ENCODE peak calls at places on chromosomes 12 and 14, in four cellular contexts. C, F, A and U are unnamed samples.

GRCh38 chr14:59336078-59336477 is 129.1 kb downstream of the GPR135 start:
- DNase-seq in F (no peak), A (no peak), C (no peak), U (no peak)

GRCh38 chr14:47057364-47057763 is 405.8 kb upstream of the RPL10L start:
- DNase-seq in A (no peak), C (no peak), F (no peak), U (no peak)

GRCh38 chr12:1246637-1247036 is 255.6 kb downstream of the ERC1 start:
- DNase-seq in A (no peak), F (no peak), C (no peak), U (no peak)

GRCh38 chr14:57189070-57189469 is 79.6 kb downstream of the EXOC5 start:
- DNase-seq in A (peak), C (no peak), F (peak), U (no peak)

GRCh38 chr12:132253698-132254480 is 75.5 kb downstream of the GALNT9 start:
- DNase-seq in A (no peak), C (no peak), F (no peak), U (no peak)

GRCh38 chr12:53204351-53204750 is 2.7 kb downstream of the ITGB7 start:
- DNase-seq in A (no peak), C (no peak), F (no peak), U (no peak)

GRCh38 chr12:126193190-126193589 is 1128.0 kb downstream of the AACS start:
- DNase-seq in A (no peak), F (no peak), C (no peak), U (no peak)

GRCh38 chr12:5988088-5988487 is 43.0 kb upstream of the ANO2 start:
- DNase-seq in C (no peak), A (no peak), F (no peak), U (no peak)

GRCh38 chr12:29238822-29239291 is 89.8 kb downstream of the FAR2 start:
- DNase-seq in C (no peak), F (no peak), A (peak), U (no peak)

GRCh38 chr12:68175566-68176033 is 16.1 kb upstream of the IFNG start:
- DNase-seq in A (no peak), C (no peak), F (no peak), U (peak)

GRCh38 chr12:24948452-24948815 is 467 bp downstream of the BCAT1 start:
- DNase-seq in C (peak), A (peak), F (peak), U (peak)

GRCh38 chr12:43758247-43758727 is 303 bp downstream of the PUS7L start:
- DNase-seq in F (peak), C (peak), A (peak), U (peak)

GRCh38 chr14:104871145-104871655 is 6.1 kb downstream of the CEP170B start:
- DNase-seq in F (no peak), A (no peak), C (no peak), U (no peak)

GRCh38 chr12:126404293-126404851 is 1339.1 kb downstream of the AACS start:
- DNase-seq in A (no peak), C (no peak), F (no peak), U (no peak)

GRCh38 chr14:94018308-94018707 is 7.8 kb upstream of the OTUB2 start:
- DNase-seq in F (no peak), C (no peak), A (no peak), U (no peak)

GRCh38 chr12:98126637-98127335 is 388.6 kb upstream of the TMPO start:
- DNase-seq in A (no peak), F (no peak), C (no peak), U (no peak)

GRCh38 chr12:67968316-67968715 is 20.9 kb upstream of the IFNG-AS1 start:
- DNase-seq in F (no peak), A (no peak), C (no peak), U (no peak)

GRCh38 chr12:8065991-8066594 is at the start of gene C3AR1:
- DNase-seq in F (no peak), C (no peak), A (peak), U (no peak)

GRCh38 chr12:50050410-50051280 is 6.8 kb upstream of the ASIC1 start:
- DNase-seq in C (peak), F (no peak), A (peak), U (no peak)

GRCh38 chr12:77648716-77649115 is 182.0 kb upstream of the NAV3 start:
- DNase-seq in C (no peak), F (no peak), A (no peak), U (no peak)

GRCh38 chr14:89091781-89092180 is 267.3 kb downstream of the TTC8 start:
- DNase-seq in F (no peak), C (no peak), A (no peak), U (no peak)

GRCh38 chr12:32874083-32874482 is 22.5 kb downstream of the PKP2 start:
- DNase-seq in C (no peak), F (no peak), A (no peak), U (no peak)

GRCh38 chr14:69270795-69271708 is 11.1 kb downstream of the GALNT16 start:
- DNase-seq in C (no peak), A (peak), F (no peak), U (no peak)

GRCh38 chr12:112837629-112838191 is 46.2 kb downstream of the RPH3A start:
- DNase-seq in F (peak), A (peak), C (no peak), U (no peak)

GRCh38 chr14:69424139-69424923 is 25.8 kb downstream of the SLC39A9 start:
- DNase-seq in F (no peak), C (no peak), A (peak), U (no peak)

GRCh38 chr12:98653866-98654493 is 8.9 kb downstream of the APAF1 start:
- DNase-seq in C (peak), A (peak), F (peak), U (no peak)

GRCh38 chr12:123576611-123577010 is 7.7 kb upstream of the TMED2 start:
- DNase-seq in A (peak), C (no peak), F (no peak), U (no peak)

GRCh38 chr12:123572391-123572790 is 12.0 kb upstream of the TMED2 start:
- DNase-seq in A (no peak), F (no peak), C (no peak), U (no peak)

GRCh38 chr12:123573870-123574269 is 10.5 kb upstream of the TMED2 start:
- DNase-seq in F (no peak), C (no peak), A (no peak), U (no peak)

DNA sequence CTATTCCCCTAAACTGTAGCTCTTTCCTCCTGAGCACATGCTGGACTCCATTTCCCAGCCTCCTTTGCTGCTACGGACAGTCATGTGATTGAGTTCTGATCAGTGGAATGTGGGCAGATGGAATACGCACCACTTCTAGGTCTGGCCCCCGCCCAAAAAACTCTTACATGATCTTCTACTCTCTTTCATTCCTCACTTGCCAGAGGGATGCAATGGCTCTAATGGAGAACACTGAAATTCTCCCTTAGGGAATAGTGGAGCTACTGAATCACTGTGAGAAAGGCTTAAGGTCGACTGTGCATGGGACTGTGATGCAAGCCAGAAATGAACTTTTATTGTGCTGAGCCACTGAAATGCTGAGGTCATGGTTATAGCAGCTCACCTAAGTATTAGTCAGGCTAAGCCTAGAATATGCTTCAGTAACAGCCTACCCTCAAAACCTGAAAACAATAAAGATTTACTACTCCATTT is 13.0 kb upstream of the TMED2 start:
- DNase-seq in C (peak), F (peak), A (peak), U (no peak)
- TF ChIP-seq ELK1 in C (no peak), F (no peak), A (no peak), U (no peak)

DNA sequence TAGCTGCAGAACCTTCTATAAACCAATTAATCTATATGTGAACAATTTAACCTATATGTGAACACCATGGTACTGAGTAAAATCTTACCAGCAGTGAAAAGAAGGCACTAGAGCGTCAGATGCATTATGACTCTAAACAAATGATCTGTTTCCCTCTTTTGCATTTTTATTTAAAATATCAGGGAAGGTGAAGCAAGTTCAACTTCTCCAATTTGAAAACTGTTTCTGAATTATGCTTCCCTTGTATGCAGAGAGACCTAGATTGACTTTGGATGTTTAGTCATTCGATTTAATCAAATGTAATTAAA is 80.9 kb downstream of the DAD1 start:
- DNase-seq in A (no peak), C (no peak), F (no peak), U (no peak)
- H3K4me3 ChIP-seq in A (no peak), C (no peak), F (no peak), U (peak)

DNA sequence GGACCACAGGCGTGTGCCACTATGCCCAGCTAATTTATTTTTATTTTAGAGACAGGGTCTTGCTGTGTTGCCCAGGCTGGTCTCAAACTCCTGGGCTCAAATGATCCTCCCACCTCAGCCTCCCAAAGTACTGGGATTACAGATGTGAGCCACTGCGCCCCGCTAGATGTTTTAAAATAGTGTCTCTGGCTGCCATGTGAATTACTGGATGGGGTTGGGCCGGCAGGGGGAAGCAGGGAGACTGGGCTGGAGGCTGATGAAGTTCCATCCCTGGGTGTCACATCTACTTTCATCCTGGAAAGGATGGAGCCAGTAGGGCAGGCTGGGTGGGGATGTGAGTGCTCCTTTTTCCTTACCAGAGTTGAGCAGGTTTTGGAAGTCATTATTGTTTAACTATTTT is 46.1 kb downstream of the DNAH10 start:
- DNase-seq in A (peak), F (peak), C (peak), U (no peak)
- TF ChIP-seq ELK1 in A (no peak), F (no peak), C (no peak), U (no peak)

GRCh38 chr14:64878775-64879634 is 702 bp downstream of the SPTB start:
- DNase-seq in A (no peak), F (peak), C (peak), U (no peak)
- H3K4me3 ChIP-seq in A (no peak), F (peak), C (peak), U (peak)

DNA sequence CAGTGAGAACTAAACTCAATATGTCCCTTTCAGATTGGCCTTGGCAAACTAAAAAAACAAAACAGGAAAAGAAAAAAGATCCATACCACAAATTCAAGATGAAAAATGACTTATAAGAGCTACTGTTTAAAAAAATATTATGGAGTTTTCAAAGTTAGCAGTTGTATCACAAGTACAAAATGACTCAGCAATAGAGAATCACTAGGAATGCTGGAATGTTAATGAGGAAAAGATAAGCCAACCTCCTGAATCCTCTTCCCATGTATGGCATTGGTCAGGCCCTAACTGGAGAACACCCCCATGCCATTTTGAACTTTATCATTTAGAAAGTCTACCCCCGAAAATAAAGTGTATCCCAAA is 62.2 kb downstream of the PPP1R36 start:
- DNase-seq in A (peak), C (no peak), F (peak), U (no peak)
- TF ChIP-seq ELK1 in A (no peak), C (no peak), F (no peak), U (no peak)

GRCh38 chr12:9123741-9124140 is 8.0 kb upstream of the A2M start:
- DNase-seq in A (no peak), C (no peak), F (no peak), U (no peak)
- H3K4me3 ChIP-seq in A (no peak), C (no peak), F (no peak), U (no peak)

GRCh38 chr14:61103541-61104339 is 122.7 kb downstream of the SLC38A6 start:
- DNase-seq in C (peak), F (peak), A (peak), U (no peak)
- TF ChIP-seq ELK1 in C (no peak), F (no peak), A (no peak), U (no peak)

GRCh38 chr14:100748944-100749343 is 22.3 kb downstream of the DLK1 start:
- DNase-seq in A (no peak), C (no peak), F (no peak), U (no peak)

GRCh38 chr14:100749967-100750597 is 23.4 kb downstream of the DLK1 start:
- DNase-seq in A (no peak), F (no peak), C (no peak), U (no peak)

GRCh38 chr14:100755649-100756048 is 29.0 kb downstream of the DLK1 start:
- DNase-seq in C (peak), A (peak), F (no peak), U (no peak)

GRCh38 chr14:100750762-100751699 is 24.3 kb downstream of the DLK1 start:
- DNase-seq in A (no peak), C (no peak), F (no peak), U (no peak)

DNA sequence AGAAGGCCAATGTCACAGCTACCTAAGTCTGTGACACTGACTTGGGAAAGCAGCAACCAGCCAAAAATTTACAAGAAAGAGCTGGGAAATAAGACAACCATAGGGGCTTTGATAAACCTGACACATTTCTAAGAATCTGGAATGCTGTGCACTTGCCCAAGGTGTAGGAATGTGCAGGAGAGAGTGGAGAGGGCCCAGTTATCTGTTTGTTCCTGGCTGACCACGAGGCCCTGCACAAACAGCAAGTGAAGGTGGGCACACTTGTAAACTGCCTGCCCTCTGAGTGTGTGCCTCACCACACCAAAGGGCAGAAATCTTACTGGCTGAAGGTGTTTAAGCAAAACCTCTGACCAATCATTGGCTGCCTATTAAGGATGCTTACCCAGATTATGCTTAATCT is 27.3 kb downstream of the DLK1 start:
- DNase-seq in A (no peak), F (no peak), C (no peak), U (no peak)
- H3K4me3 ChIP-seq in A (no peak), F (no peak), C (no peak), U (no peak)

GRCh38 chr12:47824629-47825028 is 4.9 kb upstream of the HDAC7 start:
- DNase-seq in C (no peak), F (no peak), A (no peak), U (no peak)
- TF ChIP-seq ELK1 in C (no peak), F (no peak), A (no peak), U (no peak)

GRCh38 chr12:57552306-57552651 is 2.4 kb downstream of the KIF5A start:
- DNase-seq in A (no peak), C (peak), F (no peak), U (no peak)
- H3K4me3 ChIP-seq in A (no peak), C (peak), F (no peak), U (no peak)